ENCODE peak calls at places on chromosomes 7 and 10, in ten cellular contexts. One of them, this sample, is unnamed. For H3K27me3, H3K36me3 and H3K4me1, the result is how much of the 10 kb centered on the place peaks cover.

GRCh38 chr7:34064511-34065158 is 159.3 kb downstream of the BMPER start:
- DNase-seq in uterus: no peak
- DNase-seq in fibroblast of lung: peak
- DNase-seq in BE2C: no peak
- DNase-seq in tibial artery: no peak
- DNase-seq in stomach: no peak
- DNase-seq in hepatocyte: no peak
- DNase-seq in CD8-positive, alpha-beta T cell: no peak
- DNase-seq in IMR-90: peak
- DNase-seq in PC-3: no peak
- DNase-seq in this sample: peak

GRCh38 chr7:151363182-151363581 is 21.6 kb downstream of the NUB1 start:
- DNase-seq in tibial artery: no peak
- DNase-seq in stomach: no peak
- DNase-seq in CD8-positive, alpha-beta T cell: no peak
- DNase-seq in PC-3: no peak
- DNase-seq in BE2C: no peak
- DNase-seq in hepatocyte: no peak
- DNase-seq in fibroblast of lung: no peak
- DNase-seq in IMR-90: no peak
- DNase-seq in uterus: no peak
- DNase-seq in this sample: no peak

GRCh38 chr7:23680417-23681405 is 712 bp downstream of the FAM221A start:
- DNase-seq in BE2C: no peak
- DNase-seq in hepatocyte: peak
- DNase-seq in stomach: peak
- DNase-seq in uterus: peak
- DNase-seq in fibroblast of lung: peak
- DNase-seq in PC-3: peak
- DNase-seq in IMR-90: peak
- DNase-seq in CD8-positive, alpha-beta T cell: peak
- DNase-seq in tibial artery: peak
- DNase-seq in this sample: peak

GRCh38 chr10:96645191-96645721 is 58.4 kb upstream of the TM9SF3 start:
- DNase-seq in tibial artery: no peak
- DNase-seq in uterus: no peak
- DNase-seq in BE2C: no peak
- DNase-seq in PC-3: no peak
- DNase-seq in stomach: no peak
- DNase-seq in CD8-positive, alpha-beta T cell: no peak
- DNase-seq in hepatocyte: no peak
- DNase-seq in IMR-90: peak
- DNase-seq in fibroblast of lung: no peak
- DNase-seq in this sample: no peak

GRCh38 chr10:107701947-107702346 is 537.4 kb upstream of the SORCS1 start:
- DNase-seq in IMR-90: peak
- DNase-seq in BE2C: no peak
- DNase-seq in uterus: no peak
- DNase-seq in stomach: no peak
- DNase-seq in PC-3: peak
- DNase-seq in tibial artery: no peak
- DNase-seq in fibroblast of lung: no peak
- DNase-seq in hepatocyte: no peak
- DNase-seq in CD8-positive, alpha-beta T cell: no peak
- DNase-seq in this sample: no peak

GRCh38 chr7:39341083-39341482 is 225.1 kb upstream of the YAE1 start:
- DNase-seq in IMR-90: no peak
- DNase-seq in BE2C: no peak
- DNase-seq in hepatocyte: no peak
- DNase-seq in stomach: no peak
- DNase-seq in tibial artery: no peak
- DNase-seq in uterus: no peak
- DNase-seq in fibroblast of lung: no peak
- DNase-seq in CD8-positive, alpha-beta T cell: no peak
- DNase-seq in PC-3: no peak
- DNase-seq in this sample: no peak

GRCh38 chr7:151057038-151057736 is 510 bp downstream of the CDK5 start:
- DNase-seq in PC-3: no peak
- DNase-seq in uterus: no peak
- DNase-seq in hepatocyte: no peak
- DNase-seq in IMR-90: no peak
- DNase-seq in BE2C: no peak
- DNase-seq in CD8-positive, alpha-beta T cell: no peak
- DNase-seq in tibial artery: no peak
- DNase-seq in stomach: no peak
- DNase-seq in fibroblast of lung: no peak
- DNase-seq in this sample: no peak

GRCh38 chr10:26593896-26594295 is 103.6 kb upstream of the PDSS1 start:
- DNase-seq in IMR-90: no peak
- DNase-seq in tibial artery: no peak
- DNase-seq in stomach: no peak
- DNase-seq in hepatocyte: no peak
- DNase-seq in uterus: no peak
- DNase-seq in PC-3: no peak
- DNase-seq in BE2C: no peak
- DNase-seq in fibroblast of lung: no peak
- DNase-seq in CD8-positive, alpha-beta T cell: no peak
- DNase-seq in this sample: no peak

GRCh38 chr10:89470628-89471027 is 56.3 kb downstream of the IFIT5 start:
- DNase-seq in BE2C: no peak
- DNase-seq in IMR-90: peak
- DNase-seq in tibial artery: no peak
- DNase-seq in stomach: no peak
- DNase-seq in hepatocyte: no peak
- DNase-seq in uterus: no peak
- DNase-seq in PC-3: no peak
- DNase-seq in fibroblast of lung: no peak
- DNase-seq in CD8-positive, alpha-beta T cell: no peak
- DNase-seq in this sample: no peak

GRCh38 chr7:144513332-144513731 is 109.8 kb upstream of the NOBOX start:
- DNase-seq in IMR-90: no peak
- DNase-seq in stomach: no peak
- DNase-seq in hepatocyte: peak
- DNase-seq in PC-3: peak
- DNase-seq in uterus: no peak
- DNase-seq in tibial artery: no peak
- DNase-seq in fibroblast of lung: peak
- DNase-seq in BE2C: no peak
- DNase-seq in CD8-positive, alpha-beta T cell: no peak
- DNase-seq in this sample: no peak

GRCh38 chr7:104196161-104196560 is 11.7 kb downstream of the ORC5 start:
- DNase-seq in stomach: no peak
- DNase-seq in fibroblast of lung: no peak
- DNase-seq in hepatocyte: no peak
- DNase-seq in uterus: no peak
- DNase-seq in PC-3: peak
- DNase-seq in CD8-positive, alpha-beta T cell: no peak
- DNase-seq in tibial artery: no peak
- DNase-seq in BE2C: no peak
- DNase-seq in IMR-90: peak
- DNase-seq in this sample: no peak

GRCh38 chr10:51986531-51986930 is 287.1 kb upstream of the CSTF2T start:
- DNase-seq in CD8-positive, alpha-beta T cell: no peak
- DNase-seq in tibial artery: no peak
- DNase-seq in uterus: no peak
- DNase-seq in IMR-90: no peak
- DNase-seq in hepatocyte: no peak
- DNase-seq in fibroblast of lung: no peak
- DNase-seq in BE2C: no peak
- DNase-seq in stomach: no peak
- DNase-seq in PC-3: peak
- DNase-seq in this sample: no peak

GRCh38 chr7:26857170-26857533 is 7.2 kb downstream of the SKAP2 start:
- DNase-seq in CD8-positive, alpha-beta T cell: no peak
- DNase-seq in fibroblast of lung: no peak
- DNase-seq in hepatocyte: no peak
- DNase-seq in PC-3: no peak
- DNase-seq in uterus: no peak
- DNase-seq in tibial artery: no peak
- DNase-seq in BE2C: no peak
- DNase-seq in IMR-90: no peak
- DNase-seq in stomach: no peak
- DNase-seq in this sample: no peak
- H3K27me3 ChIP-seq in CD8-positive, alpha-beta T cell: under half
- H3K27me3 ChIP-seq in fibroblast of lung: under half
- H3K27me3 ChIP-seq in hepatocyte: half or more
- H3K27me3 ChIP-seq in PC-3: under half
- H3K27me3 ChIP-seq in uterus: half or more
- H3K27me3 ChIP-seq in tibial artery: under half
- H3K27me3 ChIP-seq in BE2C: half or more
- H3K27me3 ChIP-seq in IMR-90: under half
- H3K27me3 ChIP-seq in stomach: under half
- H3K27me3 ChIP-seq in this sample: under half

GRCh38 chr7:148328906-148329305 is 261.7 kb upstream of the C7orf33 start:
- DNase-seq in CD8-positive, alpha-beta T cell: no peak
- DNase-seq in PC-3: no peak
- DNase-seq in stomach: no peak
- DNase-seq in tibial artery: no peak
- DNase-seq in fibroblast of lung: no peak
- DNase-seq in uterus: no peak
- DNase-seq in IMR-90: no peak
- DNase-seq in hepatocyte: no peak
- DNase-seq in BE2C: no peak
- DNase-seq in this sample: no peak
- H3K36me3 ChIP-seq in CD8-positive, alpha-beta T cell: under half
- H3K36me3 ChIP-seq in PC-3: under half
- H3K36me3 ChIP-seq in stomach: under half
- H3K36me3 ChIP-seq in tibial artery: under half
- H3K36me3 ChIP-seq in fibroblast of lung: under half
- H3K36me3 ChIP-seq in uterus: under half
- H3K36me3 ChIP-seq in IMR-90: under half
- H3K36me3 ChIP-seq in hepatocyte: under half
- H3K36me3 ChIP-seq in BE2C: under half
- H3K36me3 ChIP-seq in this sample: under half

GRCh38 chr10:63208981-63209380 is 75.9 kb downstream of the NRBF2 start:
- DNase-seq in BE2C: no peak
- DNase-seq in PC-3: no peak
- DNase-seq in stomach: no peak
- DNase-seq in tibial artery: no peak
- DNase-seq in CD8-positive, alpha-beta T cell: no peak
- DNase-seq in uterus: no peak
- DNase-seq in hepatocyte: no peak
- DNase-seq in fibroblast of lung: peak
- DNase-seq in IMR-90: peak
- DNase-seq in this sample: no peak

GRCh38 chr10:63213489-63213888 is 80.4 kb downstream of the NRBF2 start:
- DNase-seq in stomach: no peak
- DNase-seq in fibroblast of lung: no peak
- DNase-seq in BE2C: no peak
- DNase-seq in tibial artery: no peak
- DNase-seq in IMR-90: no peak
- DNase-seq in PC-3: no peak
- DNase-seq in CD8-positive, alpha-beta T cell: no peak
- DNase-seq in uterus: no peak
- DNase-seq in hepatocyte: no peak
- DNase-seq in this sample: no peak

GRCh38 chr10:63209703-63210102 is 76.6 kb downstream of the NRBF2 start:
- DNase-seq in stomach: no peak
- DNase-seq in IMR-90: peak
- DNase-seq in fibroblast of lung: no peak
- DNase-seq in BE2C: no peak
- DNase-seq in tibial artery: no peak
- DNase-seq in CD8-positive, alpha-beta T cell: no peak
- DNase-seq in hepatocyte: no peak
- DNase-seq in uterus: no peak
- DNase-seq in PC-3: peak
- DNase-seq in this sample: no peak

GRCh38 chr10:63206997-63207952 is 74.1 kb downstream of the NRBF2 start:
- DNase-seq in hepatocyte: peak
- DNase-seq in IMR-90: peak
- DNase-seq in PC-3: no peak
- DNase-seq in uterus: no peak
- DNase-seq in fibroblast of lung: peak
- DNase-seq in tibial artery: no peak
- DNase-seq in CD8-positive, alpha-beta T cell: no peak
- DNase-seq in stomach: no peak
- DNase-seq in BE2C: no peak
- DNase-seq in this sample: no peak

GRCh38 chr10:63210611-63211196 is 77.6 kb downstream of the NRBF2 start:
- DNase-seq in IMR-90: peak
- DNase-seq in PC-3: no peak
- DNase-seq in uterus: no peak
- DNase-seq in hepatocyte: no peak
- DNase-seq in fibroblast of lung: peak
- DNase-seq in CD8-positive, alpha-beta T cell: no peak
- DNase-seq in tibial artery: no peak
- DNase-seq in BE2C: no peak
- DNase-seq in stomach: no peak
- DNase-seq in this sample: no peak
- H3K4me1 ChIP-seq in IMR-90: under half
- H3K4me1 ChIP-seq in PC-3: under half
- H3K4me1 ChIP-seq in uterus: under half
- H3K4me1 ChIP-seq in hepatocyte: under half
- H3K4me1 ChIP-seq in fibroblast of lung: under half
- H3K4me1 ChIP-seq in CD8-positive, alpha-beta T cell: under half
- H3K4me1 ChIP-seq in tibial artery: under half
- H3K4me1 ChIP-seq in BE2C: under half
- H3K4me1 ChIP-seq in stomach: under half
- H3K4me1 ChIP-seq in this sample: under half

GRCh38 chr10:49707585-49707984 is 28.1 kb downstream of the C10orf53 start:
- DNase-seq in IMR-90: no peak
- DNase-seq in fibroblast of lung: no peak
- DNase-seq in uterus: no peak
- DNase-seq in hepatocyte: no peak
- DNase-seq in BE2C: no peak
- DNase-seq in stomach: no peak
- DNase-seq in PC-3: no peak
- DNase-seq in tibial artery: no peak
- DNase-seq in CD8-positive, alpha-beta T cell: no peak
- DNase-seq in this sample: no peak

GRCh38 chr10:49710966-49711365 is 31.5 kb downstream of the C10orf53 start:
- DNase-seq in stomach: no peak
- DNase-seq in PC-3: no peak
- DNase-seq in uterus: no peak
- DNase-seq in CD8-positive, alpha-beta T cell: no peak
- DNase-seq in fibroblast of lung: no peak
- DNase-seq in BE2C: no peak
- DNase-seq in hepatocyte: no peak
- DNase-seq in IMR-90: no peak
- DNase-seq in tibial artery: no peak
- DNase-seq in this sample: no peak

GRCh38 chr10:49709934-49710333 is 30.5 kb downstream of the C10orf53 start:
- DNase-seq in CD8-positive, alpha-beta T cell: no peak
- DNase-seq in IMR-90: no peak
- DNase-seq in stomach: no peak
- DNase-seq in BE2C: no peak
- DNase-seq in fibroblast of lung: no peak
- DNase-seq in hepatocyte: no peak
- DNase-seq in PC-3: no peak
- DNase-seq in uterus: no peak
- DNase-seq in tibial artery: no peak
- DNase-seq in this sample: no peak

DNA sequence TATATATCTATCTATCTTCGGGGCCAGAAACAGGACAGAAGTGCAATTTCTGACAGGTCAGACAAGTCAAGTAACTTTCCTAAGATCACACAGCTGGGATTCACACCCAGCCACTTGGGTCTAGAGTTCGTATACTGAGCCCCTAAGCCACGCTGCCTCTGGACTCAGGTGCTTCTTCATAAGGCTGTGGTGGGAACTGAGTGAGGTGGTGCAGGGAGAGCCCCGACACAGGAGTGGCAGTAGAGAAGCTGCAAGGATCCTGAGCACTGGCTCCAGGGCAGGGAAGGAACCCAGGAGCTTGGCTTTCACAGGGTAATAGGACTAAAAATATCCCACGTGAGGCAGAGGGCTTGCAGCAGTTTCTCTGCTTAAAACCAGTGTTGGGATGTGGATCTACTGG is 33.8 kb downstream of the C10orf53 start:
- DNase-seq in hepatocyte: no peak
- DNase-seq in CD8-positive, alpha-beta T cell: no peak
- DNase-seq in BE2C: no peak
- DNase-seq in fibroblast of lung: no peak
- DNase-seq in stomach: no peak
- DNase-seq in tibial artery: no peak
- DNase-seq in PC-3: no peak
- DNase-seq in IMR-90: no peak
- DNase-seq in uterus: no peak
- DNase-seq in this sample: no peak
- H3K27me3 ChIP-seq in hepatocyte: under half
- H3K27me3 ChIP-seq in CD8-positive, alpha-beta T cell: under half
- H3K27me3 ChIP-seq in BE2C: under half
- H3K27me3 ChIP-seq in fibroblast of lung: under half
- H3K27me3 ChIP-seq in stomach: under half
- H3K27me3 ChIP-seq in tibial artery: under half
- H3K27me3 ChIP-seq in PC-3: under half
- H3K27me3 ChIP-seq in IMR-90: under half
- H3K27me3 ChIP-seq in uterus: under half
- H3K27me3 ChIP-seq in this sample: under half